ENCODE peak calls at places on chromosomes 5 and 9, in nine cellular contexts. M, X, V, D, B, F, N, Y and T are unnamed samples.

GRCh38 chr9:79817469-79818004 is 245.8 kb downstream of the TLE4 start:
- DNase-seq in M (no peak), X (peak; percentile 5), V (no peak), D (peak; percentile 7), B (no peak), F (no peak), N (no peak), Y (no peak), T (no peak)

GRCh38 chr5:68067353-68067752 is 148.2 kb upstream of the PIK3R1 start:
- DNase-seq in M (no peak), X (no peak), V (no peak), D (no peak), B (no peak), F (no peak), N (no peak), Y (no peak), T (no peak)

GRCh38 chr5:77630246-77631165 is 8.0 kb downstream of the OTP start:
- DNase-seq in M (no peak), X (peak; percentile 47), V (peak; percentile 69), D (no peak), B (no peak), F (peak; percentile 76), N (peak; percentile 67), Y (no peak), T (no peak)

GRCh38 chr5:57174128-57174849 is 430 bp downstream of the GPBP1 start:
- DNase-seq in M (no peak), X (peak; percentile 33), V (no peak), D (no peak), B (no peak), F (peak; percentile 51), N (no peak), Y (peak; percentile 52), T (peak; percentile 90)

GRCh38 chr5:2587189-2588031 is 164.1 kb downstream of the IRX2 start:
- DNase-seq in M (no peak), X (no peak), V (no peak), D (no peak), B (no peak), F (no peak), N (no peak), Y (no peak), T (peak; percentile 68)

GRCh38 chr9:6870650-6871477 is 113.1 kb downstream of the KDM4C start:
- DNase-seq in M (no peak), X (no peak), V (no peak), D (no peak), B (no peak), F (peak; percentile 44), N (no peak), Y (no peak), T (no peak)

GRCh38 chr9:119005162-119005561 is 364.1 kb downstream of the BRINP1 start:
- DNase-seq in M (no peak), X (no peak), V (no peak), D (no peak), B (no peak), F (no peak), N (no peak), Y (no peak), T (no peak)

GRCh38 chr9:114611516-114612271 is 603 bp downstream of the TMEM268 start:
- DNase-seq in M (peak; percentile 87), X (peak; percentile 26), V (peak; percentile 81), D (peak; percentile 51), B (no peak), F (peak; percentile 62), N (peak; percentile 79), Y (peak; percentile 78), T (peak; percentile 26)

GRCh38 chr5:17258429-17258828 is 41.0 kb downstream of the BASP1 start:
- DNase-seq in M (no peak), X (no peak), V (no peak), D (no peak), B (no peak), F (no peak), N (no peak), Y (no peak), T (no peak)

GRCh38 chr9:135702002-135702721 is at the start of gene KCNT1:
- DNase-seq in M (peak; percentile 89), X (peak; percentile 92), V (peak; percentile 61), D (peak; percentile 31), B (no peak), F (peak; percentile 68), N (peak; percentile 89), Y (peak; percentile 71), T (no peak)

GRCh38 chr5:2563046-2563445 is 188.4 kb downstream of the IRX2 start:
- DNase-seq in M (no peak), X (no peak), V (no peak), D (no peak), B (no peak), F (no peak), N (no peak), Y (peak; percentile 4), T (no peak)

GRCh38 chr9:130929571-130930022 is 9.4 kb downstream of the FIBCD1 start:
- DNase-seq in M (no peak), X (no peak), V (no peak), D (no peak), B (no peak), F (no peak), N (no peak), Y (no peak), T (no peak)

GRCh38 chr9:116566677-116567488 is 120.2 kb upstream of the TRIM32 start:
- DNase-seq in M (no peak), X (no peak), V (peak; percentile 45), D (no peak), B (no peak), F (peak; percentile 61), N (no peak), Y (peak; percentile 33), T (no peak)

GRCh38 chr5:14101922-14102321 is 41.2 kb upstream of the TRIO start:
- DNase-seq in M (no peak), X (no peak), V (no peak), D (no peak), B (no peak), F (no peak), N (no peak), Y (no peak), T (no peak)
- TF ChIP-seq CTCF in M (no peak), X (no peak), V (no peak), D (no peak), B (no peak), F (no peak), N (no peak), Y (no peak), T (no peak)

GRCh38 chr9:90943341-90943740 is 141.7 kb downstream of the SYK start:
- DNase-seq in M (no peak), X (no peak), V (no peak), D (no peak), B (no peak), F (no peak), N (no peak), Y (no peak), T (no peak)

GRCh38 chr9:90940280-90940679 is 138.7 kb downstream of the SYK start:
- DNase-seq in M (no peak), X (no peak), V (no peak), D (no peak), B (no peak), F (no peak), N (no peak), Y (no peak), T (no peak)

GRCh38 chr9:90939367-90939766 is 137.7 kb downstream of the SYK start:
- DNase-seq in M (no peak), X (no peak), V (no peak), D (no peak), B (no peak), F (no peak), N (no peak), Y (no peak), T (peak; percentile 32)

GRCh38 chr9:90941661-90942060 is 140.0 kb downstream of the SYK start:
- DNase-seq in M (no peak), X (no peak), V (no peak), D (no peak), B (no peak), F (no peak), N (no peak), Y (no peak), T (peak; percentile 59)

GRCh38 chr9:90942555-90942954 is 140.9 kb downstream of the SYK start:
- DNase-seq in M (no peak), X (no peak), V (no peak), D (no peak), B (no peak), F (no peak), N (no peak), Y (no peak), T (peak; percentile 77)
- TF ChIP-seq CTCF in M (no peak), X (no peak), V (no peak), D (no peak), B (no peak), F (no peak), N (no peak), Y (no peak), T (no peak)

DNA sequence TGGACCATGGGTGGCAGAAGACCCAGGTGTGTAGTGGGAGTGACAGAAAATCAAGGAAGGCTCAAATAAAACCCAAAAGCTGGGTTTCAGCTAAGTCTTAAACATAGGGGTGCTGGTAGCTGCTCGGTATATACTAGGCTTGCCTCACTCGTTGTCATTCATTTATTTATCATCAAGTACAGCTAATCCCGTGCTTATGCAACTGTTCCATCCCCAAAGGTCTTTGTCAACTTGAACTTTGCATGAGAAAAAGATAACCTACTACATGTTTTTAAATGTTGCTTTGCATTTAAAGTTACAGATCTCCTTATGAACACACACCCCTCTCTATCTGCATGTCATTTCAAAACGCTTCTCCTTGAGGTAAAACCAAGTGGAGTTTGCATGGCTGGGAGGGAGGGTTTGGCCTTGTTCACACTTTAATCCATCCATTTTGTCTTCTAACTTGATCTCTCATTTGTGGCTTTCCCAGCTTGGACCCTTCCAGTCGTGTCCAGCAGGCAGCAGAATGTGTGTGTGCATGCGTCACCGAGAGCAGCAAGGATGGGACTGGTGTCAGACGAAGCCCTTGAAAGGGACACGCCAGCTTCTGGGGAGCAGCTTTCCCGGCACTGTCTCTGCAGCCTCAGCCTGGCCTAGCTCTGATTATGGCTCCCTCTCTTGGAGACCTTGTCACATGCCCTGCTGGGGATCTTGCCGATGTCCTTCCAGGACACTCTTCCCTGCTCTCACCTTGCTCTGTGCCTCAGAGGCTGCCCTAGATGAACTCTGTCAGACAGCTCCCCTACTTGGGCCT is 133.5 kb downstream of the GADD45G start:
- DNase-seq in M (no peak), X (no peak), V (no peak), D (no peak), B (no peak), F (no peak), N (no peak), Y (peak; percentile 3), T (no peak)
- TF ChIP-seq CTCF in M (no peak), X (no peak), V (no peak), D (no peak), B (no peak), F (no peak), N (no peak), Y (no peak), T (no peak)

DNA sequence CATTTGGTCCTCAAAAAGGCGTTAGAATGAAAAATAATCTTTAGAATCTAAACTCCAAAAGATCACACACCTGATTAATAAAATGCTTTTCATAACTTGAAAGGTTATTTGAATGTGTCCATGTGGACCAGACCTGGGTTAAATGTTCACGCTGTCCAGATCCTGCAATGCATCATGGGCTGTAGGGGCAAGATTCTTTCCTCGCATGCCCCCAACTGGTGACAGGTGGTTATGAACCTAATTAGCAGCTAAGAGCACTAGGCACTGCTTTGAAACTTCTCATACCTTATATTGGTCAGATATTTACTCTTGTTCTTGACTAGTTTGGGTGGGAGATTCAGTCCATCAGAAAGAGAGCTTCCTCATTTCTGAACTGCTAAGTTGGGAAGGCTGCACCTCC is 19.3 kb upstream of the PIP5K1B start:
- DNase-seq in M (no peak), X (peak; percentile 33), V (peak; percentile 51), D (no peak), B (no peak), F (peak; percentile 74), N (no peak), Y (peak; percentile 68), T (no peak)
- TF ChIP-seq CTCF in M (no peak), X (peak; percentile 48), V (peak; percentile 31), D (peak; percentile 18), B (peak; percentile 29), F (peak; percentile 13), N (peak; percentile 31), Y (peak; percentile 78), T (no peak)